ENCODE peak calls at places on chromosomes 11 and 22, in four cellular contexts. U is activated CD4-positive, alpha-beta T cell treated with anti-CD3 and anti-CD28 coated beads, Interleukin-2, amount 50 U/mL, for 1 hour; G is stimulated activated CD4-positive, alpha-beta T cell treated with anti-CD3 and anti-CD28 coated beads, Interleukin-2, amount 100 ng/mL, for 48 hours; L is pancreas. Q is an unnamed sample.

GRCh38 chr11:13316528-13316961 is 39.0 kb downstream of the BMAL1 start:
- DNase-seq in U (no peak), G (no peak), L (no peak), Q (no peak)

GRCh38 chr11:123575441-123575840 is 79.0 kb downstream of the SCN3B start:
- DNase-seq in U (no peak), G (no peak), L (no peak), Q (no peak)

GRCh38 chr22:19121631-19122142 is 525 bp downstream of the DGCR2 start:
- DNase-seq in U (no peak), G (peak), L (peak), Q (peak)

GRCh38 chr22:22810018-22810427 is 77.6 kb upstream of the IGLL5 start:
- DNase-seq in U (peak), G (peak), L (peak), Q (peak)

GRCh38 chr22:46646531-46647211 is 26.5 kb downstream of the GRAMD4 start:
- DNase-seq in U (no peak), G (no peak), L (no peak), Q (peak)

GRCh38 chr11:11081786-11082185 is 223.9 kb upstream of the ZBED5 start:
- DNase-seq in U (no peak), G (no peak), L (no peak), Q (no peak)

GRCh38 chr11:61160487-61161189 is 588 bp downstream of the VPS37C start:
- DNase-seq in U (no peak), G (no peak), L (no peak), Q (no peak)

GRCh38 chr11:132100583-132100982 is 730.2 kb downstream of the NTM start:
- DNase-seq in U (no peak), G (no peak), L (no peak), Q (no peak)

GRCh38 chr22:44940121-44940520 is 69.7 kb downstream of the PHF21B start:
- DNase-seq in U (no peak), G (no peak), L (no peak), Q (no peak)

GRCh38 chr11:48012051-48012391 is 31.7 kb downstream of the PTPRJ start:
- DNase-seq in U (peak), G (no peak), L (no peak), Q (no peak)

GRCh38 chr22:37739611-37740049 is 42.8 kb downstream of the TRIOBP start:
- DNase-seq in U (no peak), G (no peak), L (no peak), Q (no peak)

GRCh38 chr11:104060004-104060403 is 23.6 kb downstream of the DDI1 start:
- DNase-seq in U (no peak), G (no peak), L (no peak), Q (no peak)

GRCh38 chr11:134761926-134762247 is 349.8 kb upstream of the B3GAT1 start:
- DNase-seq in U (no peak), G (no peak), L (no peak), Q (no peak)

GRCh38 chr11:70314730-70315129 is 44.2 kb downstream of the PPFIA1 start:
- DNase-seq in U (no peak), G (no peak), L (no peak), Q (no peak)

GRCh38 chr11:47923667-47924066 is 56.7 kb upstream of the PTPRJ start:
- DNase-seq in U (no peak), G (no peak), L (no peak), Q (no peak)

GRCh38 chr11:111688028-111688427 is 78.2 kb downstream of the PPP2R1B start:
- DNase-seq in U (no peak), G (no peak), L (no peak), Q (no peak)

GRCh38 chr11:94450061-94450460 is 43.6 kb downstream of the MRE11 start:
- DNase-seq in U (no peak), G (no peak), L (no peak), Q (no peak)

GRCh38 chr22:25475554-25476022 is 88.9 kb upstream of the GRK3 start:
- DNase-seq in U (no peak), G (no peak), L (no peak), Q (no peak)

GRCh38 chr11:2474059-2474901 is 29.5 kb downstream of the KCNQ1 start:
- DNase-seq in U (no peak), G (no peak), L (no peak), Q (peak)

GRCh38 chr11:86151188-86152005 is 82.5 kb upstream of the PICALM start:
- DNase-seq in U (no peak), G (no peak), L (no peak), Q (no peak)

GRCh38 chr22:48940266-48940987 is 887.2 kb downstream of the BRD1 start:
- DNase-seq in U (no peak), G (no peak), L (no peak), Q (no peak)

GRCh38 chr22:43829904-43830851 is 18.1 kb upstream of the EFCAB6 start:
- DNase-seq in U (no peak), G (no peak), L (no peak), Q (no peak)

GRCh38 chr11:2101171-2101675 is 38.0 kb downstream of the IGF2 start:
- DNase-seq in U (no peak), G (no peak), L (peak), Q (peak)

GRCh38 chr22:39184586-39185577 is 32.4 kb upstream of the CBX7 start:
- DNase-seq in U (no peak), G (no peak), L (no peak), Q (no peak)

GRCh38 chr11:78221396-78222315 is 32.9 kb downstream of the USP35 start:
- DNase-seq in U (no peak), G (no peak), L (no peak), Q (no peak)

GRCh38 chr11:126863294-126863997 is 137.1 kb downstream of the KIRREL3 start:
- DNase-seq in U (no peak), G (no peak), L (no peak), Q (no peak)

GRCh38 chr11:62223095-62223494 is 14.6 kb downstream of the SCGB2A1 start:
- DNase-seq in U (no peak), G (no peak), L (no peak), Q (no peak)

GRCh38 chr11:131300304-131300703 is 70.1 kb upstream of the NTM start:
- DNase-seq in U (no peak), G (no peak), L (no peak), Q (no peak)

GRCh38 chr22:44192811-44193536 is 12.2 kb downstream of the PARVG start:
- DNase-seq in U (no peak), G (no peak), L (no peak), Q (no peak)

GRCh38 chr11:90254065-90254464 is 31.2 kb upstream of the CHORDC1 start:
- DNase-seq in U (no peak), G (no peak), L (no peak), Q (no peak)

GRCh38 chr11:15967166-15967565 is 389.2 kb downstream of the SOX6 start:
- DNase-seq in U (no peak), G (no peak), L (no peak), Q (peak)

GRCh38 chr11:100875521-100875869 is 188.4 kb downstream of the ARHGAP42 start:
- DNase-seq in U (no peak), G (no peak), L (no peak), Q (no peak)

GRCh38 chr11:7385532-7385931 is 99.8 kb upstream of the OLFML1 start:
- DNase-seq in U (no peak), G (no peak), L (no peak), Q (no peak)

GRCh38 chr11:18390088-18390487 is 4.3 kb upstream of the LDHA start:
- DNase-seq in U (no peak), G (no peak), L (no peak), Q (no peak)

GRCh38 chr11:1618231-1618630 is 3.7 kb downstream of the KRTAP5-4 start:
- DNase-seq in U (no peak), G (no peak), L (no peak), Q (no peak)

GRCh38 chr11:76658231-76658630 is 12.3 kb downstream of the LRRC32 start:
- DNase-seq in U (no peak), G (no peak), L (no peak), Q (no peak)

GRCh38 chr11:104057908-104058307 is 21.5 kb downstream of the DDI1 start:
- DNase-seq in U (no peak), G (no peak), L (no peak), Q (no peak)

GRCh38 chr11:70942593-70942992 is 309.8 kb downstream of the SHANK2 start:
- DNase-seq in U (no peak), G (peak), L (no peak), Q (no peak)